ENCODE peak calls at places on chromosome 15, in six cellular contexts. One of them, this sample, is unnamed.

GRCh38 chr15:66288796-66289195 is 4.6 kb upstream of the DIS3L start:
- DNase-seq in K562: no peak
- DNase-seq in H1: no peak
- DNase-seq in GM12891: no peak
- DNase-seq in GM12878: no peak
- DNase-seq in HepG2: no peak
- DNase-seq in this sample: no peak

GRCh38 chr15:76196949-76197315 is 114.3 kb downstream of the ETFA start:
- DNase-seq in K562: no peak
- DNase-seq in GM12891: no peak
- DNase-seq in GM12878: no peak
- DNase-seq in HepG2: no peak
- DNase-seq in H1: no peak
- DNase-seq in this sample: no peak

GRCh38 chr15:73165844-73166243 is 113.6 kb downstream of the NEO1 start:
- DNase-seq in H1: no peak
- DNase-seq in GM12878: no peak
- DNase-seq in HepG2: peak
- DNase-seq in GM12891: no peak
- DNase-seq in K562: no peak
- DNase-seq in this sample: no peak

GRCh38 chr15:64216722-64217428 is 54.1 kb upstream of the PPIB start:
- DNase-seq in H1: no peak
- DNase-seq in GM12891: no peak
- DNase-seq in GM12878: no peak
- DNase-seq in HepG2: peak
- DNase-seq in K562: peak
- DNase-seq in this sample: no peak

GRCh38 chr15:24318981-24319380 is 356.6 kb upstream of the NPAP1 start:
- DNase-seq in GM12878: no peak
- DNase-seq in GM12891: no peak
- DNase-seq in H1: no peak
- DNase-seq in K562: no peak
- DNase-seq in HepG2: no peak
- DNase-seq in this sample: no peak

GRCh38 chr15:35067501-35068347 is 17.4 kb downstream of the NANOGP8 start:
- DNase-seq in HepG2: no peak
- DNase-seq in GM12878: no peak
- DNase-seq in H1: no peak
- DNase-seq in GM12891: no peak
- DNase-seq in K562: no peak
- DNase-seq in this sample: no peak

GRCh38 chr15:39591141-39591895 is 10.4 kb downstream of the THBS1 start:
- DNase-seq in H1: no peak
- DNase-seq in GM12878: no peak
- DNase-seq in HepG2: no peak
- DNase-seq in GM12891: no peak
- DNase-seq in K562: no peak
- DNase-seq in this sample: no peak

GRCh38 chr15:71538922-71539321 is 271.4 kb upstream of the NR2E3 start:
- DNase-seq in GM12891: no peak
- DNase-seq in GM12878: no peak
- DNase-seq in K562: no peak
- DNase-seq in H1: no peak
- DNase-seq in HepG2: no peak
- DNase-seq in this sample: no peak

GRCh38 chr15:74613953-74614743 is 1.5 kb upstream of the CLK3 start:
- DNase-seq in H1: peak
- DNase-seq in HepG2: no peak
- DNase-seq in GM12878: no peak
- DNase-seq in GM12891: peak
- DNase-seq in K562: no peak
- DNase-seq in this sample: peak

GRCh38 chr15:25094519-25094918 is 139.7 kb downstream of the SNRPN start:
- DNase-seq in H1: peak
- DNase-seq in GM12891: no peak
- DNase-seq in GM12878: no peak
- DNase-seq in HepG2: no peak
- DNase-seq in K562: no peak
- DNase-seq in this sample: no peak

GRCh38 chr15:26772588-26773484 is at the start of gene GABRB3:
- DNase-seq in K562: no peak
- DNase-seq in H1: peak
- DNase-seq in GM12878: no peak
- DNase-seq in GM12891: no peak
- DNase-seq in HepG2: no peak
- DNase-seq in this sample: no peak

GRCh38 chr15:39083213-39083612 is 497.7 kb upstream of the THBS1 start:
- DNase-seq in H1: no peak
- DNase-seq in GM12891: no peak
- DNase-seq in K562: no peak
- DNase-seq in HepG2: no peak
- DNase-seq in GM12878: no peak
- DNase-seq in this sample: no peak

GRCh38 chr15:62454567-62455172 is 289.6 kb upstream of the C2CD4B start:
- DNase-seq in GM12878: no peak
- DNase-seq in H1: no peak
- DNase-seq in GM12891: no peak
- DNase-seq in K562: no peak
- DNase-seq in HepG2: no peak
- DNase-seq in this sample: no peak

GRCh38 chr15:65870889-65871533 is 1.7 kb downstream of the RAB11A start:
- DNase-seq in GM12891: peak
- DNase-seq in H1: no peak
- DNase-seq in GM12878: no peak
- DNase-seq in K562: peak
- DNase-seq in HepG2: peak
- DNase-seq in this sample: peak

GRCh38 chr15:41561104-41561776 is 2.2 kb downstream of the TYRO3 start:
- DNase-seq in K562: no peak
- DNase-seq in GM12891: no peak
- DNase-seq in H1: no peak
- DNase-seq in GM12878: no peak
- DNase-seq in HepG2: no peak
- DNase-seq in this sample: no peak

GRCh38 chr15:99683000-99683670 is 50.1 kb downstream of the LYSMD4 start:
- DNase-seq in H1: no peak
- DNase-seq in GM12878: no peak
- DNase-seq in GM12891: no peak
- DNase-seq in HepG2: no peak
- DNase-seq in K562: no peak
- DNase-seq in this sample: no peak

GRCh38 chr15:57198654-57199241 is 177.6 kb upstream of the CGNL1 start:
- DNase-seq in HepG2: no peak
- DNase-seq in GM12878: no peak
- DNase-seq in GM12891: no peak
- DNase-seq in K562: no peak
- DNase-seq in H1: no peak
- DNase-seq in this sample: no peak

GRCh38 chr15:64619880-64620839 is 155.2 kb downstream of the RBPMS2 start:
- DNase-seq in GM12891: no peak
- DNase-seq in H1: no peak
- DNase-seq in HepG2: no peak
- DNase-seq in GM12878: no peak
- DNase-seq in K562: no peak
- DNase-seq in this sample: no peak

GRCh38 chr15:42385206-42385979 is 26.1 kb downstream of the CAPN3 start:
- DNase-seq in GM12891: no peak
- DNase-seq in H1: peak
- DNase-seq in GM12878: no peak
- DNase-seq in K562: peak
- DNase-seq in HepG2: peak
- DNase-seq in this sample: no peak

GRCh38 chr15:42728975-42729374 is 8.0 kb downstream of the CDAN1 start:
- DNase-seq in GM12878: no peak
- DNase-seq in H1: no peak
- DNase-seq in GM12891: no peak
- DNase-seq in HepG2: no peak
- DNase-seq in K562: peak
- DNase-seq in this sample: no peak

GRCh38 chr15:71647479-71647792 is 162.9 kb upstream of the NR2E3 start:
- DNase-seq in K562: no peak
- DNase-seq in GM12891: no peak
- DNase-seq in HepG2: no peak
- DNase-seq in GM12878: no peak
- DNase-seq in H1: no peak
- DNase-seq in this sample: no peak

GRCh38 chr15:79898369-79898768 is 1.6 kb upstream of the MTHFS start:
- DNase-seq in GM12891: no peak
- DNase-seq in K562: no peak
- DNase-seq in HepG2: no peak
- DNase-seq in H1: no peak
- DNase-seq in GM12878: no peak
- DNase-seq in this sample: no peak

GRCh38 chr15:23866832-23867231 is 179.7 kb upstream of the NDN start:
- DNase-seq in HepG2: peak
- DNase-seq in GM12878: no peak
- DNase-seq in GM12891: no peak
- DNase-seq in H1: no peak
- DNase-seq in K562: no peak
- DNase-seq in this sample: no peak

DNA sequence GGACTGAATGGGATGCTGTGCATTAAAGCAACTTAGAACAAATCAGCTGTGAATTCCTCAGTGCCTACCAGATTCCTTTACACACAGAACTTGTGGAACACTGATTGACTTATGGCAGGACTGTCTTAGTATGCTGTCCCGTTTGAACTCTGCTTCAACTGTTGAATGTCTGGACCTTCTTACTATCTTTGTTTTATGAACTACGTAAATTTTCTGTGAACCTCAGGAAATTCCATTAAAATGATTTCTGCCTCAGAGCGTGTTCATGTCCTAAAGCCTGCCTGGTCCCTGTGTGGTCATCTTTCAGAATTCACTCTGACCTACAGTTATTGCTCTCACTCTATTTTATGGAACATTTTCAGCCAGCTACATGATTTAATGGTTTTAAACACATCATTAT is 29.4 kb upstream of the FBN1 start:
- DNase-seq in HepG2: no peak
- DNase-seq in GM12878: no peak
- DNase-seq in H1: no peak
- DNase-seq in GM12891: no peak
- DNase-seq in K562: no peak
- DNase-seq in this sample: no peak
- TF ChIP-seq TAF1 in HepG2: no peak
- TF ChIP-seq TAF1 in GM12878: no peak
- TF ChIP-seq TAF1 in H1: no peak
- TF ChIP-seq TAF1 in GM12891: no peak
- TF ChIP-seq TAF1 in K562: no peak
- TF ChIP-seq TAF1 in this sample: no peak

DNA sequence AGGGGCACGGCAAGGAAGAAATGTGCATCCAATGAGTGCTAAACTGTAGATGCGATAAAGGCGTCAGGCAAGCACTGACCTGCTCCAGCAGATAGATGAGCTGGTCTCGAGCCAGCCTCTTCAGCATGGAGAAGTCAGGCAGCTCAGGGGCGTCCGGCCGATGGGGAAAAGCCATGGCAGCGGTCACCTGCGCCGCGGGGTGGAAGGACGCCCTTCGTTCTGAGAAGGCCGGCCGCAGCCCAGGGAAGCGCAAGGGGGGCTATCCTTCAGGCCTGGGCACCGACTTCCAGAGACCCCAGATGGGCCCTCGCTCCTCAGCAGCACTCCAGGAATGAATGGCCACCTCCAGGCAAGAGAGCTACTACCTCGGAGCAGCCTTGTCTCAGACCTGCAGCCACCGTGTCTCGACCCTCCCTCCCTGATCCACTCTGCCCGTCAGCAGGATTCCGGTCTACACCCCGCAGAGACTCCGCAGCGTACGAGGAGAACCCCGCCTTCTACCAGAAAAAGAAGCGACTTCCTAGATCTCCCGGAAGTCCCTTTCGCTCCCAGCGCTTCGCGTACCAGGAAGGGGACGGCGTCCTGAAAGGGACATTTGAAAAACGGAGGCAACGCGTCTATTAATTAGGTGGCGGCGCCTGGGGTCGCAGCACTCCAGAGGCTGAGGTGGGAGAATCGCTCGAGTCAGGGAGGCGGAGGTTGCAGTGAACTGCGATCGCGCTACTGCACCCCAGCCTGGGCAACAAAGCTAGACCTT is at the start of gene VPS33B:
- DNase-seq in GM12878: peak
- DNase-seq in K562: peak
- DNase-seq in H1: peak
- DNase-seq in HepG2: peak
- DNase-seq in GM12891: peak
- DNase-seq in this sample: peak
- TF ChIP-seq POLR2AphosphoS5 in GM12878: peak
- TF ChIP-seq POLR2AphosphoS5 in K562: peak
- TF ChIP-seq POLR2AphosphoS5 in H1: no peak
- TF ChIP-seq POLR2AphosphoS5 in HepG2: peak
- TF ChIP-seq POLR2AphosphoS5 in GM12891: peak
- TF ChIP-seq POLR2AphosphoS5 in this sample: peak

GRCh38 chr15:52567886-52568568 is 803 bp downstream of the ARPP19 start:
- DNase-seq in HepG2: peak
- DNase-seq in GM12891: no peak
- DNase-seq in H1: no peak
- DNase-seq in K562: peak
- DNase-seq in GM12878: no peak
- DNase-seq in this sample: no peak

GRCh38 chr15:52559022-52559421 is 9.8 kb downstream of the ARPP19 start:
- DNase-seq in K562: no peak
- DNase-seq in GM12878: no peak
- DNase-seq in HepG2: no peak
- DNase-seq in GM12891: no peak
- DNase-seq in H1: no peak
- DNase-seq in this sample: no peak

GRCh38 chr15:52566889-52567288 is 1.9 kb downstream of the ARPP19 start:
- DNase-seq in K562: no peak
- DNase-seq in GM12891: no peak
- DNase-seq in HepG2: no peak
- DNase-seq in GM12878: no peak
- DNase-seq in H1: no peak
- DNase-seq in this sample: no peak

GRCh38 chr15:52559583-52559982 is 9.2 kb downstream of the ARPP19 start:
- DNase-seq in GM12891: no peak
- DNase-seq in H1: no peak
- DNase-seq in HepG2: no peak
- DNase-seq in K562: no peak
- DNase-seq in GM12878: no peak
- DNase-seq in this sample: no peak

GRCh38 chr15:52563499-52564060 is 5.2 kb downstream of the ARPP19 start:
- DNase-seq in H1: no peak
- DNase-seq in GM12878: no peak
- DNase-seq in GM12891: no peak
- DNase-seq in K562: no peak
- DNase-seq in HepG2: no peak
- DNase-seq in this sample: no peak
- TF ChIP-seq POLR2A in H1: no peak
- TF ChIP-seq POLR2A in GM12878: no peak
- TF ChIP-seq POLR2A in GM12891: no peak
- TF ChIP-seq POLR2A in K562: no peak
- TF ChIP-seq POLR2A in HepG2: no peak
- TF ChIP-seq POLR2A in this sample: no peak

DNA sequence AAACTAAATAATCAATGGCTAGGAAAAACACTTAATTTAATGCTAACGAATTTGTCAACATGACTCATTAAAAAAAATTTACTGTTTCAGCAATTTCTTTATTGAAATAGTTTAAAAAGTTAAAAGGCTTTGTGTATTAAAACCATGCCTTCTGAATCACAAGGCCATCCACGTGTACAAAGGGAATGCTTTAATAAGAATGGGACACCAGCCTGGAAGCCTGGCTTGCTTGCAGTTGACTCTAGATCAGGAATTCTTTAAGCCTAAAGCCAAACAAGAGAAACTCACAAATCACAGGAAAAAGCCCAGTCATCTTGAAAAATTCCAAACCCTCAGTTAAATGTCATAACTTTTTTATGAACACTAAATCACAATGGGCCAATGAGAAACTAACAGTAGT is 137.6 kb downstream of the PEAK1 start:
- DNase-seq in GM12891: no peak
- DNase-seq in GM12878: no peak
- DNase-seq in H1: no peak
- DNase-seq in HepG2: peak
- DNase-seq in K562: no peak
- DNase-seq in this sample: no peak
- TF ChIP-seq TAF1 in GM12891: no peak
- TF ChIP-seq TAF1 in GM12878: no peak
- TF ChIP-seq TAF1 in H1: no peak
- TF ChIP-seq TAF1 in HepG2: no peak
- TF ChIP-seq TAF1 in K562: no peak
- TF ChIP-seq TAF1 in this sample: no peak

This sample was measured in GM12892.